ENCODE peak calls at places on chromosomes 11 and 22, in five cellular contexts. V, Q, D, F and X are unnamed samples.
A peak's percentile ranks its signal among the peaks of the same experiment; 100 is the strongest.

GRCh38 chr22:25153961-25154685 is 45.5 kb upstream of the CRYBB3 start:
- ATAC-seq in V (no peak), F (no peak), Q (peak; percentile 88), D (peak; percentile 92), X (peak; percentile 94)

GRCh38 chr11:102832612-102833011 is 10.8 kb downstream of the MMP3 start:
- ATAC-seq in F (no peak), Q (no peak), D (peak; percentile 68), V (no peak), X (no peak)

GRCh38 chr11:2982214-2982613 is 9.9 kb downstream of the NAP1L4 start:
- ATAC-seq in Q (no peak), V (no peak), D (no peak), F (peak; percentile 30), X (no peak)

GRCh38 chr11:59029490-59029889 is 56.6 kb upstream of the GLYATL1B start:
- ATAC-seq in D (no peak), F (no peak), V (no peak), Q (no peak), X (no peak)

GRCh38 chr11:126339073-126339865 is 16.2 kb upstream of the ST3GAL4 start:
- ATAC-seq in Q (no peak), D (no peak), F (no peak), V (no peak), X (no peak)

GRCh38 chr22:49461674-49462073 is 366.0 kb downstream of the BRD1 start:
- ATAC-seq in F (no peak), V (no peak), Q (no peak), D (no peak), X (no peak)

GRCh38 chr11:78783301-78783700 is 208.6 kb upstream of the NARS2 start:
- ATAC-seq in V (no peak), Q (no peak), F (no peak), D (no peak), X (no peak)

GRCh38 chr11:5930614-5931013 is 11.4 kb upstream of the OR56A3 start:
- ATAC-seq in Q (no peak), D (no peak), V (no peak), F (no peak), X (no peak)

DNA sequence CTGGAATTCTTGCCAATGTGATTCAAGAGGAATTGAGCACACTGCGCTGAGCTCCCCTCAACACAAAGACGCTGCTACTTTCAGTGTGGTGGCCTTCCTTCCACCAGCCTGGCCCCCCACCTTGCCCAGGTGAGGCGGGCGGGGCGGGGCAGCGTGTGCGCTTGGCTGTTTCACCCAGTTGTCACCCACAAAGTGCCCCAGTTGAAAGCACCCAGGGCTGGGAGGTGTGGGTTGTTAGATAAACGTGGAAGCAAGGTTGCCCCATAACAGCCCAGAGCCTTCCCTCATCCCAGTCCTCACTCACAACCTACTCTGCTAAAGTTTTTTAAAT is 43.1 kb downstream of the CACNG2 start:
- ATAC-seq in D (no peak), F (no peak), V (no peak), Q (no peak), X (no peak)
- H3K4me3 ChIP-seq in D (peak overlapping the region; percentile 70), F (no peak overlapping the region), V (no peak overlapping the region), Q (no peak overlapping the region), X (no peak overlapping the region)

DNA sequence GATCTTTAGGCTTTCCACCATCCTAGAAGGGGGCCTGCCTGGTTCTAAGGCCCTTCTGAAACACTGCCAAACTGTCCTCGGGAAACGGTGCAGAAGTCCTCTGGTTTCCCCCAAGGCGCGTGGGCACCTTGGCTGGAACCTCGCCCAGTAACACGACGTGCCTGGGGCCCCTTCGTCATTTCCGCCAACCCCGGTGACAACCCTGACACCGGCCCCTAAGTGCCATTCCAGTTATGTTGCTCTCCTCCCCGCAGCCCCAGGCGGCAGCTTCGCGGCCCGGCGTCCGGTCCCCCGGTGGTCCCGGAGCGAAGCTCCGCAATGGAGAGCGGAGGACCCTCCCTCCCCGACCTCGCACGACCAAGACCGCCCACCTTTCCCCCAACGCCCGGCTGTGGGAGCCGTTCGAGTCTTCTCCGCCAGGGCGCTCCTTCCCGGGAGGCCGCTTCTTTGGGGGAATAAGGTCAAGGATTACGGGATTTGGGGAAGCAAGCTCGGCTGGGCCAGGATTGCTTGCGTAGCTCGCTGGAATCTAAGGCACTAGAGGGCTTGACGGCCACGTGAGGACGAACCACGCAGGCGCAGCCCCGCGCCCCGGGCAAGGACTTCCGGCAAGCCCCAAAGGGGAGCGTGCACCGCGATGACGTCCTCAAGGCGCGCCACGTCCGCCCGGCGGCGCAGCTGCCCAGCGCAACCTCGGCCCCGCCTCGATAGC is 648 bp downstream of the RNH1 start:
- ATAC-seq in F (peak; percentile 76), D (peak; percentile 86), Q (peak; percentile 91), V (peak; percentile 76), X (peak; percentile 88)
- TF ChIP-seq EP300 in F (no peak), D (no peak), Q (peak; percentile 88), V (no peak), X (peak; percentile 24)

GRCh38 chr11:107071129-107071528 is 52.9 kb upstream of the GUCY1A2 start:
- ATAC-seq in Q (no peak), D (no peak), F (no peak), V (no peak), X (no peak)
- TF ChIP-seq POLR2AphosphoS5 in Q (no peak), D (no peak), F (no peak), V (no peak), X (no peak)

DNA sequence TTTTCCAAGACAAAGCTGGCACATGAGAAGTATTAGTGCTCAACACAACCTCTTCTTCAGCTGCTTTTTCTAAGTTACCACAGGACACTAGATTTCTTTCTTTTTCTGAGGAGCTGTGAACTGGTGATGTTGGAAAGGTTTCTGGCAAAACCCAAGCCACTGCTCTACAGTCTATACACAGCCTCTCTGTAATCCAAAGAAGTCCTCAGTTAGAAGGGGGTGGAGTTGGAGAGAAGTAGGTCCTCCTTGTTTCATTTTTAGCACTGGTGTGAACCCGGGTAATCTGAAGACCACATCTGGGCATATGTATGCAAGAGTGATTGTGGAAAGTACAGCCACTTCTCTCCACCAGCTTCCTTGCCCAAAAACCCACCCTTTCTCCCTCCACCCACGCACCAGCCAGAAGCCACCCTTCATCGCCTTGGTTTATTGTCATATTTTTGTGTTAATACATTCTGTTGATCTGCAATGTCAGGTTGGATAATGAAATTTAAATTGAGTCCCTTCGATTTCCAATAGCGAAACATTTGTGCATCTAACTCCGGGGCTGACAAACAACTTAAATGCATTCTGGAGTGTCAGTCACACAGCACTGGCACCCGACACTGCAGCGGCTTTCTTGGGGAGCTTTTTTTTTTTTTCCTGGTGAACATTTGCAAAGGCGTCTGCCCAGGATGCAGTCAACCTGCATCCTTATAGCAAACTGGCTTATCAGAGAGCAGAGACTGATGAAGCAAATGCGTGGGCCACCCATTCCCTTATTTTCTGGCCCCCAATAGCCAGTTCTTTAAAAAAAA is 1168.0 kb downstream of the LRRC4C start:
- ATAC-seq in F (no peak), D (no peak), Q (no peak), V (no peak), X (no peak)
- H3K4me3 ChIP-seq in F (no peak overlapping the region), D (no peak overlapping the region), Q (no peak overlapping the region), V (no peak overlapping the region), X (no peak overlapping the region)

GRCh38 chr11:65489061-65489705 is 9.7 kb upstream of the MALAT1 start:
- ATAC-seq in Q (no peak), D (peak; percentile 51), V (no peak), F (no peak), X (peak; percentile 28)
- TF ChIP-seq EP300 in Q (no peak), D (no peak), V (no peak), F (no peak), X (no peak)

DNA sequence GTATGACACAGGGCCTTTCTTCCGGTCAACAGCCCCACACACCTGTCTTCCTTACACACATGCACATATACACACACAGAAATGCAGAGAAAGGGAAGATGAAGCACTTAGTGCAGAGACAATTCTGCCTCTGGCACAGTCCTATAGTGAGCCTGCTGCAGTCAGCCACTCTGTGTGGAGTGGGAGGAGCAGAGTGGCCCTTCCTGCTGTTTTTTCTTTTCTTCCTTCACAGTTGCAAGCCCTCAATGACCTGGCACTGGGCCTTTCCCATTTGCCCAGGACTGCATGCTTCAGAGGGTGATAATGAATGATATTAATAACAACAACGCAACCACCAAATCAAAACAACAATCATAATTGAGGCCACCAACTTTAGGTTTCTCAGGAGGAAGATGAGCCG is 527.0 kb upstream of the B3GAT1 start:
- ATAC-seq in Q (no peak), V (no peak), F (no peak), D (no peak), X (no peak)
- TF ChIP-seq POLR2AphosphoS5 in Q (no peak), V (no peak), F (no peak), D (no peak), X (no peak)

DNA sequence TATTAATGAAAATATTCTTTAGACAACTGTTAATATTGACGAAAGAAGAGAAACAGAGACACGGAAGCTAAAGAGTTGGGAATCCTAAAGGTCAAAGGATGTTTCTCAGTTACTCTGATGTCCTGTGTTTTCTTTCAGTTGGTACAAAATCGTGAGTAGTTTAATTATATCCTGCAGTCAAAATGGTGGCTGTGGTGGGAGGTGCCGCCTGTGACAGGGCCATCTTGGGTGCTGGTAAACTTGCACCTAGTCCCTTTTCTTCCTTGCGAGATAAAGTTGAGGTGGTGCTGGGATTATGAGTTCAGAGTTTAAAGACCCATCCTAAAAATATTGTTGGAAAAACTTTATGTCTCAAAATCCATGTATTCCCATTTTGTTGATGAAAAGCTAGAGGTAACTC is 2.2 kb downstream of the CECR2 start:
- ATAC-seq in V (no peak), D (no peak), F (no peak), Q (no peak), X (no peak)
- H3K4me3 ChIP-seq in V (no peak overlapping the region), D (no peak overlapping the region), F (no peak overlapping the region), Q (no peak overlapping the region), X (no peak overlapping the region)

GRCh38 chr22:20316844-20317401 is 2.9 kb downstream of the DGCR6L start:
- ATAC-seq in Q (no peak), D (no peak), V (no peak), F (no peak), X (no peak)
- TF ChIP-seq EP300 in Q (no peak), D (no peak), V (no peak), F (no peak), X (no peak)

GRCh38 chr11:83009999-83010398 is 61.7 kb downstream of the RAB30 start:
- ATAC-seq in Q (no peak), V (no peak), F (no peak), D (no peak), X (no peak)

GRCh38 chr11:83008581-83008923 is 63.1 kb downstream of the RAB30 start:
- ATAC-seq in F (peak; percentile 38), Q (peak; percentile 62), V (no peak), D (peak; percentile 73), X (no peak)

GRCh38 chr11:83007477-83007876 is 64.2 kb downstream of the RAB30 start:
- ATAC-seq in Q (no peak), D (peak; percentile 55), V (peak; percentile 12), F (peak; percentile 11), X (no peak)

GRCh38 chr11:83006877-83007330 is 64.8 kb downstream of the RAB30 start:
- ATAC-seq in Q (no peak), V (peak; percentile 87), F (no peak), D (no peak), X (no peak)

DNA sequence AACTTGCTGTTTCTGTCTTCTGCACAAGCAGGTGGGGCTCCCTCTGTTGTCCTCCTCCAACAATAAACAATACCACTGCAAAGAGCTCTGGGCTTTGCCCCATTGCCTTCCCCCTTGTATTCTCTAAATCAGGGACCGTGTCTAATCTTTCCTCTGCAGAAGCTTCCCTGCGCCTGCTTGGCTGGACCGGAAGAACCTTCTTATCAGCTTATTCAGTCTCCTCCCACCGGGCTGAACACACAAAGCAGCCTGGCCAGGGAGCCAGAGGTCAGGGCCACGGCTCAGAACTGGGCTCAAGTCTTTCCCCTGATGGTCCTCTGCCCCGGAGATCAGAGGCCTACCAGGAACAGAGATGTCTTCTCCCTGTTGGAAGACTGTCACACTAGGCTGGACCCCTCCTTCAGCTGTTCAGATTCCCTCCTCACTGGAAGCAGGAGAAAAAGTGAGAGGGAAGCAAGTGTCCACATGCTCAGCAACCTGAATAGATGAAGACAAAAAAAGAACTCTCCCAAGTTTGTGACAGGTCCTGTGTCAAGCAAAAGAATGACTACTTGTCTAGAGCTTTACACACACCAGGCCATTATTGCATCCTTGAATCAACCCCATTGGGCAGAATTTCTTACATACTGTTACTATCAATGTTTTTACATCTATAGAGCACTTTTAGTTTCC is 63.7 kb downstream of the RAB30 start:
- ATAC-seq in D (peak; percentile 96), V (peak; percentile 73), Q (peak; percentile 66), F (peak; percentile 97), X (no peak)
- TF ChIP-seq POLR2AphosphoS5 in D (peak; percentile 30), V (no peak), Q (peak; percentile 22), F (peak; percentile 92), X (no peak)